ENCODE peak calls at places on chromosome 1, in eight cellular contexts. One of them, this sample, is unnamed.

GRCh38 chr1:85654066-85654782 is 54.0 kb downstream of the ZNHIT6 start:
- ATAC-seq in Right ventricle myocardium superior: no peak
- ATAC-seq in stimulated activated effector memory CD8-positive, alpha-beta T cell treated with anti-CD3 and anti-CD28 coated beads, Interleukin-12 subunit alpha, Interleukin-12 subunit beta, amount 100 ng/mL, for 72 hours: peak
- ATAC-seq in effector memory CD8-positive, alpha-beta T cell: no peak
- ATAC-seq in foreskin keratinocyte: peak
- ATAC-seq in HepG2: no peak
- ATAC-seq in naive thymus-derived CD4-positive, alpha-beta T cell: no peak
- ATAC-seq in left ventricle myocardium superior: no peak
- ATAC-seq in this sample: peak

GRCh38 chr1:23008901-23009300 is 6.8 kb downstream of the TEX46 start:
- ATAC-seq in HepG2: no peak
- ATAC-seq in left ventricle myocardium superior: no peak
- ATAC-seq in effector memory CD8-positive, alpha-beta T cell: no peak
- ATAC-seq in naive thymus-derived CD4-positive, alpha-beta T cell: no peak
- ATAC-seq in foreskin keratinocyte: no peak
- ATAC-seq in Right ventricle myocardium superior: no peak
- ATAC-seq in stimulated activated effector memory CD8-positive, alpha-beta T cell treated with anti-CD3 and anti-CD28 coated beads, Interleukin-12 subunit alpha, Interleukin-12 subunit beta, amount 100 ng/mL, for 72 hours: no peak
- ATAC-seq in this sample: no peak

GRCh38 chr1:224170748-224171478 is 12.1 kb upstream of the DEGS1 start:
- ATAC-seq in left ventricle myocardium superior: peak
- ATAC-seq in effector memory CD8-positive, alpha-beta T cell: peak
- ATAC-seq in stimulated activated effector memory CD8-positive, alpha-beta T cell treated with anti-CD3 and anti-CD28 coated beads, Interleukin-12 subunit alpha, Interleukin-12 subunit beta, amount 100 ng/mL, for 72 hours: no peak
- ATAC-seq in naive thymus-derived CD4-positive, alpha-beta T cell: peak
- ATAC-seq in Right ventricle myocardium superior: peak
- ATAC-seq in foreskin keratinocyte: peak
- ATAC-seq in HepG2: peak
- ATAC-seq in this sample: peak

GRCh38 chr1:12594490-12594889 is 23.5 kb downstream of the DHRS3 start:
- ATAC-seq in naive thymus-derived CD4-positive, alpha-beta T cell: no peak
- ATAC-seq in stimulated activated effector memory CD8-positive, alpha-beta T cell treated with anti-CD3 and anti-CD28 coated beads, Interleukin-12 subunit alpha, Interleukin-12 subunit beta, amount 100 ng/mL, for 72 hours: no peak
- ATAC-seq in effector memory CD8-positive, alpha-beta T cell: no peak
- ATAC-seq in Right ventricle myocardium superior: no peak
- ATAC-seq in foreskin keratinocyte: no peak
- ATAC-seq in left ventricle myocardium superior: no peak
- ATAC-seq in HepG2: no peak
- ATAC-seq in this sample: no peak

GRCh38 chr1:202176949-202177927 is 16.4 kb upstream of the LGR6 start:
- ATAC-seq in stimulated activated effector memory CD8-positive, alpha-beta T cell treated with anti-CD3 and anti-CD28 coated beads, Interleukin-12 subunit alpha, Interleukin-12 subunit beta, amount 100 ng/mL, for 72 hours: no peak
- ATAC-seq in HepG2: peak
- ATAC-seq in Right ventricle myocardium superior: no peak
- ATAC-seq in naive thymus-derived CD4-positive, alpha-beta T cell: no peak
- ATAC-seq in effector memory CD8-positive, alpha-beta T cell: no peak
- ATAC-seq in left ventricle myocardium superior: no peak
- ATAC-seq in foreskin keratinocyte: no peak
- ATAC-seq in this sample: peak

GRCh38 chr1:175906370-175906769 is 163.0 kb upstream of the TNR start:
- ATAC-seq in foreskin keratinocyte: no peak
- ATAC-seq in effector memory CD8-positive, alpha-beta T cell: no peak
- ATAC-seq in naive thymus-derived CD4-positive, alpha-beta T cell: no peak
- ATAC-seq in stimulated activated effector memory CD8-positive, alpha-beta T cell treated with anti-CD3 and anti-CD28 coated beads, Interleukin-12 subunit alpha, Interleukin-12 subunit beta, amount 100 ng/mL, for 72 hours: no peak
- ATAC-seq in HepG2: no peak
- ATAC-seq in left ventricle myocardium superior: no peak
- ATAC-seq in Right ventricle myocardium superior: no peak
- ATAC-seq in this sample: no peak

GRCh38 chr1:171179323-171180227 is 5.5 kb upstream of the FMO2 start:
- ATAC-seq in Right ventricle myocardium superior: no peak
- ATAC-seq in naive thymus-derived CD4-positive, alpha-beta T cell: no peak
- ATAC-seq in stimulated activated effector memory CD8-positive, alpha-beta T cell treated with anti-CD3 and anti-CD28 coated beads, Interleukin-12 subunit alpha, Interleukin-12 subunit beta, amount 100 ng/mL, for 72 hours: no peak
- ATAC-seq in foreskin keratinocyte: no peak
- ATAC-seq in effector memory CD8-positive, alpha-beta T cell: no peak
- ATAC-seq in HepG2: no peak
- ATAC-seq in left ventricle myocardium superior: no peak
- ATAC-seq in this sample: no peak

GRCh38 chr1:67013573-67013972 is 40.4 kb downstream of the SLC35D1 start:
- ATAC-seq in stimulated activated effector memory CD8-positive, alpha-beta T cell treated with anti-CD3 and anti-CD28 coated beads, Interleukin-12 subunit alpha, Interleukin-12 subunit beta, amount 100 ng/mL, for 72 hours: peak
- ATAC-seq in naive thymus-derived CD4-positive, alpha-beta T cell: no peak
- ATAC-seq in HepG2: no peak
- ATAC-seq in effector memory CD8-positive, alpha-beta T cell: no peak
- ATAC-seq in left ventricle myocardium superior: peak
- ATAC-seq in foreskin keratinocyte: peak
- ATAC-seq in Right ventricle myocardium superior: peak
- ATAC-seq in this sample: peak

GRCh38 chr1:157147906-157148717 is 9.9 kb upstream of the ETV3 start:
- ATAC-seq in naive thymus-derived CD4-positive, alpha-beta T cell: peak
- ATAC-seq in HepG2: no peak
- ATAC-seq in left ventricle myocardium superior: no peak
- ATAC-seq in effector memory CD8-positive, alpha-beta T cell: no peak
- ATAC-seq in Right ventricle myocardium superior: no peak
- ATAC-seq in foreskin keratinocyte: no peak
- ATAC-seq in stimulated activated effector memory CD8-positive, alpha-beta T cell treated with anti-CD3 and anti-CD28 coated beads, Interleukin-12 subunit alpha, Interleukin-12 subunit beta, amount 100 ng/mL, for 72 hours: no peak
- ATAC-seq in this sample: peak

GRCh38 chr1:207670192-207670591 is 25.3 kb downstream of the CR1L start:
- ATAC-seq in stimulated activated effector memory CD8-positive, alpha-beta T cell treated with anti-CD3 and anti-CD28 coated beads, Interleukin-12 subunit alpha, Interleukin-12 subunit beta, amount 100 ng/mL, for 72 hours: no peak
- ATAC-seq in left ventricle myocardium superior: no peak
- ATAC-seq in naive thymus-derived CD4-positive, alpha-beta T cell: no peak
- ATAC-seq in Right ventricle myocardium superior: no peak
- ATAC-seq in HepG2: no peak
- ATAC-seq in effector memory CD8-positive, alpha-beta T cell: no peak
- ATAC-seq in foreskin keratinocyte: no peak
- ATAC-seq in this sample: no peak

GRCh38 chr1:30164693-30165092 is 558.7 kb downstream of the MATN1 start:
- ATAC-seq in effector memory CD8-positive, alpha-beta T cell: no peak
- ATAC-seq in Right ventricle myocardium superior: no peak
- ATAC-seq in naive thymus-derived CD4-positive, alpha-beta T cell: no peak
- ATAC-seq in foreskin keratinocyte: no peak
- ATAC-seq in stimulated activated effector memory CD8-positive, alpha-beta T cell treated with anti-CD3 and anti-CD28 coated beads, Interleukin-12 subunit alpha, Interleukin-12 subunit beta, amount 100 ng/mL, for 72 hours: no peak
- ATAC-seq in left ventricle myocardium superior: no peak
- ATAC-seq in HepG2: no peak
- ATAC-seq in this sample: no peak